ENCODE peak calls at places on chromosomes 11 and 22, in four cellular contexts. E is NCI-H1436; H is NCI-H1092; F is stimulated activated CD8-positive, alpha-beta memory T cell treated with anti-CD3 and anti-CD28 coated beads, Interleukin-2, amount 100 ng/mL, for 48 hours. V is an unnamed sample.
A peak's percentile ranks its signal among the peaks of the same experiment; 100 is the strongest.

GRCh38 chr22:29700949-29701927 is 18.6 kb upstream of the CABP7 start:
- DNase-seq in E (peak; percentile 19), H (peak; percentile 77), F (no peak), V (peak; percentile 37)

GRCh38 chr22:22748297-22748743 is 103.9 kb downstream of the GGTLC2 start:
- DNase-seq in E (peak; percentile 9), H (no peak), F (no peak), V (peak; percentile 35)

GRCh38 chr22:37630839-37631435 is 8.5 kb upstream of the SH3BP1 start:
- DNase-seq in E (no peak), H (no peak), F (no peak), V (no peak)

GRCh38 chr22:23204541-23205157 is 24.3 kb downstream of the BCR start:
- DNase-seq in E (no peak), H (peak; percentile 73), F (no peak), V (peak; percentile 17)

GRCh38 chr11:3920148-3920852 is 64.8 kb downstream of the STIM1 start:
- DNase-seq in E (no peak), H (no peak), F (peak; percentile 33), V (no peak)

GRCh38 chr11:96187779-96188624 is 155.0 kb downstream of the MAML2 start:
- DNase-seq in E (no peak), H (no peak), F (no peak), V (no peak)

GRCh38 chr11:109096266-109096665 is 325.7 kb upstream of the C11orf87 start:
- DNase-seq in E (no peak), H (no peak), F (no peak), V (no peak)

GRCh38 chr11:94513091-94513490 is 830 bp downstream of the C11orf97 start:
- DNase-seq in E (peak; percentile 61), H (peak; percentile 53), F (no peak), V (no peak)

GRCh38 chr11:111540114-111540920 is at the start of gene LAYN:
- DNase-seq in E (peak; percentile 65), H (peak; percentile 38), F (peak; percentile 59), V (no peak)

V was measured in NCI-H1694 treated with DMSO at 0.1 percent for 48 hours.